ENCODE peak calls at places on chromosomes 4 and X, in ten cellular contexts. D is lower lobe of right lung; G is CD4-positive, alpha-beta T cell; J is tibial artery; Z is GM23338; B is left lung; V is neural progenitor cell; I is heart right ventricle; Q is AG04450; E is endodermal cell. N is an unnamed sample.

GRCh38 chr4:151150821-151151580 is 51.6 kb downstream of the RPS3A start:
- DNase-seq in D (no peak), G (no peak), J (no peak), Z (no peak), B (no peak), V (no peak), I (no peak), Q (no peak), E (no peak), N (no peak)

GRCh38 chr4:11428161-11428700 is 463 bp downstream of the HS3ST1 start:
- DNase-seq in D (no peak), G (no peak), J (no peak), Z (peak; percentile 47), B (no peak), V (peak; percentile 37), I (no peak), Q (no peak), E (peak; percentile 73), N (no peak)

GRCh38 chrX:69179380-69179911 is 14.2 kb upstream of the PJA1 start:
- DNase-seq in D (no peak), G (no peak), J (no peak), Z (peak; percentile 64), B (no peak), V (peak; percentile 84), I (no peak), Q (peak; percentile 1), E (peak; percentile 70), N (no peak)

GRCh38 chrX:15939737-15940136 is 85.1 kb upstream of the AP1S2 start:
- DNase-seq in D (no peak), G (no peak), J (no peak), Z (no peak), B (no peak), V (no peak), I (no peak), Q (no peak), E (no peak), N (no peak)

GRCh38 chrX:41956027-41956426 is 32.7 kb upstream of the CASK start:
- DNase-seq in D (no peak), G (no peak), J (no peak), Z (no peak), B (no peak), V (no peak), I (no peak), Q (no peak), E (no peak), N (no peak)

GRCh38 chr4:47704693-47705325 is 133.1 kb downstream of the CORIN start:
- DNase-seq in D (no peak), G (no peak), J (no peak), Z (peak; percentile 79), B (peak; percentile 42), V (peak; percentile 80), I (peak; percentile 38), Q (peak; percentile 7), E (peak; percentile 87), N (no peak)

GRCh38 chrX:13733506-13733905 is 914 bp downstream of the TRAPPC2 start:
- DNase-seq in D (no peak), G (no peak), J (no peak), Z (no peak), B (no peak), V (no peak), I (no peak), Q (no peak), E (no peak), N (no peak)

GRCh38 chr4:122045533-122045932 is 93.7 kb upstream of the TRPC3 start:
- DNase-seq in D (peak; percentile 71), G (no peak), J (no peak), Z (no peak), B (peak; percentile 66), V (no peak), I (no peak), Q (peak; percentile 89), E (no peak), N (no peak)

GRCh38 chrX:34382416-34382815 is 250.3 kb upstream of the FAM47A start:
- DNase-seq in D (no peak), G (no peak), J (no peak), Z (no peak), B (no peak), V (no peak), I (no peak), Q (no peak), E (no peak), N (no peak)

GRCh38 chr4:184400375-184400870 is 73.9 kb downstream of the IRF2 start:
- DNase-seq in D (no peak), G (no peak), J (peak; percentile 62), Z (no peak), B (no peak), V (no peak), I (no peak), Q (peak; percentile 75), E (no peak), N (no peak)

GRCh38 chr4:184769285-184769825 is 35.5 kb upstream of the CENPU start:
- DNase-seq in D (no peak), G (no peak), J (no peak), Z (no peak), B (no peak), V (no peak), I (no peak), Q (no peak), E (no peak), N (no peak)

GRCh38 chr4:182715548-182715947 is 201.6 kb downstream of the DCTD start:
- DNase-seq in D (no peak), G (no peak), J (no peak), Z (no peak), B (no peak), V (no peak), I (no peak), Q (no peak), E (peak; percentile 51), N (no peak)

GRCh38 chrX:66149519-66149918 is 14.5 kb upstream of the HEPH start:
- DNase-seq in D (no peak), G (no peak), J (no peak), Z (no peak), B (no peak), V (no peak), I (no peak), Q (no peak), E (no peak), N (no peak)

GRCh38 chrX:14449773-14450172 is 79.6 kb upstream of the GLRA2 start:
- DNase-seq in D (no peak), G (no peak), J (no peak), Z (no peak), B (no peak), V (no peak), I (no peak), Q (no peak), E (no peak), N (no peak)

GRCh38 chr4:152998861-152999260 is 62.7 kb downstream of the FHDC1 start:
- DNase-seq in D (no peak), G (no peak), J (no peak), Z (no peak), B (no peak), V (no peak), I (no peak), Q (no peak), E (no peak), N (no peak)

GRCh38 chr4:55125087-55125721 is at the start of gene KDR:
- DNase-seq in D (peak; percentile 54), G (no peak), J (peak; percentile 20), Z (peak; percentile 90), B (peak; percentile 36), V (peak; percentile 90), I (peak; percentile 69), Q (no peak), E (peak; percentile 92), N (no peak)

DNA sequence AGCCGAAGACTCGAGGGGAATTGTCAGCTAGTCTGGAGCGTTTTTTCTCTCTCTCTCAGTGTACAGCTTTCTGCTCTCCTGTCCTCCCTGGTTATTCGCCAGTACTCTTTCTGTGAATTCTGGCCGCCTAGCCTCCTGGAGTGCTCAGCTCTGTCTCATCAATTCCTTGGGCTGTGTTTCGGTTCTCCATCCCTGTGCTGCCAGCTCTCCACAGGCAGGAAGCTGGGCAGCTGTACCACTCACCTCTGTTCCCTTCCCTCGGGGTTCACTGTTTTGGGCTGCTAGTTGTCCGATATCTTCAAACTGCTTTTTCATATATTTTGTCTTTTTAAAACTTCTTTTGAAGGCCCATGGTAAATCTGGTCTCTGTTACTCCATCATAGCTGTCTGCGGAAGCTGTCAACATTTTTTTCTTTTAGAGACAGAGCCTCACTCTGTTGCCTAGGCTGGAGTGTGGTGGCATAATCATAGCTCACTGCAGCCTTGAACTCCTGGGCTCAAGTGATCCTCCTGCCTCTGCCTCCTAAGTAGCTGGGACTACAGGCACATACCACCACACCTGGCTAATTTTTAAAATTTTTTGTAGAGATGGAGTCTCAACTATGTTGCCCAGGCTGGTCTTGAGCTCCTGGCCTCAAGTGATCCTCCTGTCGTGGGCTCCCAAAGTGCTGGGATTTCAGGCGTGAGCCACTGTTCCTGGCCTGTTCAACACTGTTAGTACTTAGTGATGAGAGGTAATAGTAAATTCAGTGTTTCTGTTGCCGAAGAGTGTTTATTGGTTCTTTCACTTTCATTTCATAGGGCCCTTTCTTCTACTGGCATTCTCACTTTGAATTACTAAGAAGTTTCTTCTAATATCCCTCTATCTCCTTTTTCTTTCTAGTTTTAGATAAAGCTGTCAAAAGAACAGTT is 18.6 kb downstream of the ZCCHC4 start:
- DNase-seq in D (no peak), G (no peak), J (no peak), Z (no peak), B (no peak), V (no peak), I (no peak), Q (no peak), E (no peak), N (no peak)
- H3K27ac ChIP-seq in D (peak overlapping the region; percentile 14), G (no peak overlapping the region), J (peak overlapping the region; percentile 14), Z (no peak overlapping the region), B (peak overlapping the region; percentile 55), V (no peak overlapping the region), I (peak overlapping the region; percentile 66), Q (no peak overlapping the region), E (no peak overlapping the region), N (no peak overlapping the region)

GRCh38 chrX:350148-350533 is 31.5 kb upstream of the GTPBP6 start:
- DNase-seq in D (peak; percentile 38), G (no peak), J (no peak), Z (peak; percentile 64), B (no peak), V (no peak), I (no peak), Q (no peak), E (no peak), N (no peak)
- TF ChIP-seq CTCF in D (no peak), G (no peak), J (no peak), Z (no peak), B (no peak), V (peak; percentile 4), I (no peak), Q (no peak), E (peak; percentile 34), N (no peak)

GRCh38 chr4:186707996-186708395 is 15.7 kb downstream of the FAT1 start:
- DNase-seq in D (no peak), G (no peak), J (no peak), Z (no peak), B (no peak), V (no peak), I (no peak), Q (no peak), E (no peak), N (no peak)
- H3K27me3 ChIP-seq in D (no peaks in the 10 kb centered on the region), G (no peaks in the 10 kb centered on the region), J (no peaks in the 10 kb centered on the region), Z (no peaks in the 10 kb centered on the region), B (no peaks in the 10 kb centered on the region), V (no peaks in the 10 kb centered on the region), I (no peaks in the 10 kb centered on the region), Q (no peaks in the 10 kb centered on the region), E (no peaks in the 10 kb centered on the region), N (no peaks in the 10 kb centered on the region)

DNA sequence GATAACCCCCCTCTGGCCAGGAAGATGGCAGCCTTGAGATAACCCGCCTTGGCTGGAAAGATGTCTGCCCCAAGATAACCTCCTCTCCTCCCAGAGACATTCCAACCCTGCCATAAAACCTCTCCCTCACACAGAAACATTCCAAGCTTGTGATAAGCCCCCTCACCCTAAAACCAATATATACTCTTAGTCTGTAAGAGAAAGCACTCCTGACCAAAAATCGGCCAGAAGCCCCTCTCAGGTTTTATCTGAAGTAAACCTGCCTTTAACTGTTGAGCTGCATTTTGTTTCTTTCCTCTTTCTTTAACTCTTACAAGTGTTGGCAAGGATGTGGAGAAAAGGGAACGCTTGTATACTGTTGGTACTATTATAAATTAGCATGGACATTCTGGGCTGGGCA is 8.5 kb downstream of the ERCC6L start:
- DNase-seq in D (no peak), G (no peak), J (no peak), Z (no peak), B (no peak), V (no peak), I (no peak), Q (no peak), E (no peak), N (no peak)
- H3K27ac ChIP-seq in D (no peak overlapping the region), G (no peak overlapping the region), J (no peak overlapping the region), Z (no peak overlapping the region), B (no peak overlapping the region), V (no peak overlapping the region), I (no peak overlapping the region), Q (no peak overlapping the region), E (no peak overlapping the region), N (no peak overlapping the region)

N was measured in Peyer's patch.